ENCODE peak calls at places on chromosome 2, in six cellular contexts. Y is gastrocnemius medialis, B is pancreas, U is body of pancreas, E is natural killer cell, G is lung. Q is an unnamed sample.

GRCh38 chr2:147681093-147681492 is 163.7 kb upstream of the ACVR2A start:
- ATAC-seq in Y (no peak), B (no peak), U (no peak), E (no peak), G (no peak), Q (no peak)

GRCh38 chr2:119252186-119253113 is 28.8 kb downstream of the STEAP3 start:
- ATAC-seq in Y (peak; percentile 87), B (no peak), U (no peak), E (no peak), G (peak; percentile 27), Q (no peak)

GRCh38 chr2:96797066-96797625 is 18.9 kb upstream of the CNNM3 start:
- ATAC-seq in Y (no peak), B (no peak), U (no peak), E (no peak), G (no peak), Q (no peak)

GRCh38 chr2:773256-774160 is 96.3 kb upstream of the TMEM18 start:
- ATAC-seq in Y (no peak), B (no peak), U (no peak), E (no peak), G (no peak), Q (no peak)

GRCh38 chr2:64876137-64876647 is 113.0 kb upstream of the SLC1A4 start:
- ATAC-seq in Y (peak; percentile 44), B (no peak), U (no peak), E (no peak), G (peak; percentile 68), Q (peak; percentile 57)

GRCh38 chr2:25098056-25098455 is 56.2 kb downstream of the EFR3B start:
- ATAC-seq in Y (no peak), B (no peak), U (no peak), E (no peak), G (no peak), Q (no peak)

GRCh38 chr2:168354499-168354898 is 101.6 kb upstream of the CERS6 start:
- ATAC-seq in Y (no peak), B (no peak), U (no peak), E (no peak), G (no peak), Q (no peak)

GRCh38 chr2:7707723-7708122 is 790.5 kb downstream of the RNF144A start:
- ATAC-seq in Y (no peak), B (no peak), U (no peak), E (no peak), G (no peak), Q (no peak)

GRCh38 chr2:21972580-21972979 is 848.8 kb downstream of the TDRD15 start:
- ATAC-seq in Y (no peak), B (no peak), U (no peak), E (no peak), G (no peak), Q (no peak)

GRCh38 chr2:217186565-217187218 is 326.8 kb upstream of the TNP1 start:
- ATAC-seq in Y (peak; percentile 78), B (no peak), U (peak; percentile 55), E (no peak), G (no peak), Q (peak; percentile 88)

GRCh38 chr2:112713585-112713925 is 7.3 kb upstream of the NT5DC4 start:
- ATAC-seq in Y (no peak), B (no peak), U (no peak), E (no peak), G (no peak), Q (no peak)

GRCh38 chr2:98701230-98701629 is 29.7 kb downstream of the MGAT4A start:
- ATAC-seq in Y (peak; percentile 87), B (peak; percentile 26), U (peak; percentile 33), E (no peak), G (peak; percentile 50), Q (peak; percentile 79)

GRCh38 chr2:10534514-10535250 is 86.6 kb upstream of the ODC1 start:
- ATAC-seq in Y (no peak), B (no peak), U (no peak), E (peak; percentile 55), G (no peak), Q (no peak)

GRCh38 chr2:64636105-64636873 is 17.4 kb downstream of the SERTAD2 start:
- ATAC-seq in Y (no peak), B (no peak), U (no peak), E (peak; percentile 45), G (no peak), Q (no peak)

GRCh38 chr2:216139884-216140283 is 30.7 kb downstream of the XRCC5 start:
- ATAC-seq in Y (no peak), B (no peak), U (peak; percentile 38), E (peak; percentile 60), G (no peak), Q (no peak)

GRCh38 chr2:189526936-189527654 is 53.5 kb downstream of the SLC40A1 start:
- ATAC-seq in Y (no peak), B (no peak), U (no peak), E (no peak), G (no peak), Q (no peak)

GRCh38 chr2:209762564-209762963 is 9.1 kb upstream of the UNC80 start:
- ATAC-seq in Y (no peak), B (no peak), U (no peak), E (no peak), G (no peak), Q (no peak)

GRCh38 chr2:66851449-66851872 is 416.5 kb downstream of the MEIS1 start:
- ATAC-seq in Y (no peak), B (peak; percentile 57), U (peak; percentile 55), E (no peak), G (peak; percentile 55), Q (peak; percentile 68)

GRCh38 chr2:134324942-134325341 is 71.1 kb downstream of the MGAT5 start:
- ATAC-seq in Y (no peak), B (no peak), U (no peak), E (peak; percentile 69), G (peak; percentile 62), Q (no peak)

DNA sequence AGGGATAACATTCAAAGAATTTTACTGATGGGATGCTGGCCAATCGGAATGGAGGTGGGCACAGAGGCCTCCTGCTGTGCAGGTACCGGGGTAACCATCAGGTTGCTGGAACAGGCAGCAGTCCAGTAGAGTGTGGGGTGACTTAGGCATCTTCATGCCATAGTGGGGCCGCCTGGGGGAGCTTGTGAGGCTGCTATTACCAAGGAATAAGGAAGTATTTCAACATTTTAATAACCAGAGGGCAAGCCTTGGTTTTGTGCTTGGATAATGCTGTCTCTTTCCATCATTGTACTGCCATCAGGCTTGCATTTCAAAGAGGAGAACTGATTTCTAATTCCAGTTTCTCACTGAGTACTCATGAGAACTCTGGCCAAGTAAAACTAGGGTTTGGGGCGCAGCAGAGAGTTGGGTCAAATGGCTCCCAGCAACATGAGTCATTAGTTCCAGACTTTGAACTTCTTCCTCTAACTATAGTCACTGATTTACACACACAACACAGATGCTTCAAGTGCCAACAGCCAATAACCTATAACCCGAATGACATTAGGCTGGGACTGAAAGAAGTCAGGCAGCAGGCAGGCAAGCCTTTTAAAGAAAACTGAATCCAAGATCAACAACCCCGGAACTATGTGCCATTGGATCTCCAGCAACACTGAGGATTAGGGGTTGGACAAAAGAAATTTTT is 56.1 kb upstream of the FHL2 start:
- ATAC-seq in Y (no peak), B (peak; percentile 61), U (peak; percentile 62), E (no peak), G (no peak), Q (peak; percentile 28)
- TF ChIP-seq CTCF in Y (no peak), B (no peak), U (no peak), E (no peak), G (no peak), Q (no peak)

DNA sequence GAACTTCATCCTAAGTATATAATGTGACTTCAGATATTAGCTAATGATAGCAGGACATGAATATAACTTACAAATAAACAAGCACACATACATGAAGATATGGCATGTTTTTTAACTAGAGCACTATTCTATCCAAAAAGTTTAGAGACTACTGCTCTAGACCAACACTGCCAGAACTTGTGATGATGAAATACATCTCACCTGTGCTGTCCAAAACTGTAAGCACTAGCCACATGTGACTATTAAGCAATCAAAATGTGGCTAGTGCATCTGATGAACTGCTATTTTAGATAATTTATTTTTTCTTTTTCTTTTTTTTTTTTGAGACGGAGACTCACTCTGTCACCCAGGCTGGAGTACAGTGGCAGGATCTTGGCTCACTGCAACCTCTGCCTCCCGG is 7.1 kb downstream of the AAK1 start:
- ATAC-seq in Y (peak; percentile 69), B (no peak), U (no peak), E (no peak), G (no peak), Q (no peak)
- TF ChIP-seq CTCF in Y (no peak), B (no peak), U (no peak), E (no peak), G (no peak), Q (no peak)

GRCh38 chr2:153870308-153870707 is 1.4 kb upstream of the GALNT13 start:
- ATAC-seq in Y (no peak), B (no peak), U (no peak), E (no peak), G (no peak), Q (no peak)
- TF ChIP-seq CTCF in Y (no peak), B (no peak), U (no peak), E (no peak), G (no peak), Q (no peak)

GRCh38 chr2:62343206-62343605 is 147.3 kb downstream of the B3GNT2 start:
- ATAC-seq in Y (no peak), B (no peak), U (no peak), E (no peak), G (no peak), Q (no peak)
- TF ChIP-seq CTCF in Y (no peak), B (no peak), U (no peak), E (no peak), G (no peak), Q (no peak)

GRCh38 chr2:88666576-88666975 is 24.9 kb upstream of the RPIA start:
- ATAC-seq in Y (no peak), B (peak; percentile 85), U (peak; percentile 92), E (no peak), G (no peak), Q (no peak)

GRCh38 chr2:88667219-88667618 is 24.3 kb upstream of the RPIA start:
- ATAC-seq in Y (no peak), B (no peak), U (no peak), E (no peak), G (no peak), Q (no peak)

GRCh38 chr2:88668862-88669261 is 22.6 kb upstream of the RPIA start:
- ATAC-seq in Y (no peak), B (peak; percentile 38), U (no peak), E (no peak), G (no peak), Q (no peak)

GRCh38 chr2:88671786-88672427 is 19.6 kb upstream of the RPIA start:
- ATAC-seq in Y (peak; percentile 63), B (peak; percentile 18), U (peak; percentile 41), E (peak; percentile 83), G (peak; percentile 41), Q (peak; percentile 50)

DNA sequence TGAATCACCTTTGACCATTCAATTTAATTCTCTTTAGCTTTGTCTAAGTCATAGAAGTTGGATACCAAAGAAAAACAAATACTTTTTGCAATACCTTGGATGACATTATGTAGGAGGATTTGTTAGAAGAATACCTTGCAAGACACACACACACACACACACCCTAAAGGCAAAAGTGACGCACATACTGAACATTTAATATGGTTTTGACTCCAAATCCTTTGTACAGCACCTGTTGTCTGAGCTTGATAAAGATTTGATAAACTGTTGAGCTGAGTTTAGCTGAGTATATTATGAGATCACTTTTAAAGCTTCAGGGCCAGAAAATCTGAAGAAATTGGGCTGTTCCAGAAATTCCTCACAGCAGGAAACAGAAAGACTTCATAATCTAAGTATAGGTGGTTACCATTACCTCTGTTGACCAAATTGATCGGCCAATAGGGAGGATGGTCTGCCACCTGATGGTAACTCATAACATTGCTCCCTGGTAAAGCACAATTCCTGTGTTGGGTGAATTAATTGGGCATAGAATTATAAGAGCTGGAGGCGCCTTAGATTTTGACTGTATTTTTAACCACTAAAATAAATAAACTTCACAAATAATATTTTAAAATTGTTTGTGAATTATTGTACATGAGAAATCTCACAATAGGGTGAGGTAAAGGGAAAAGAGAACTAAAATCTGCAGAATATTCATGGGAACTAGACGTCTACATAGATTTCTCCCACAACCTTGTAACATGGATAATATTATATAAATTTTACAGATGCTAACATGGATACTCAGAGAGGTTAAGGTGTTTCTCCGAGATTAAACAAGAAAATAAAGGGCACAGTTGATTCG is 21.9 kb upstream of the RPIA start:
- ATAC-seq in Y (peak; percentile 83), B (peak; percentile 64), U (peak; percentile 75), E (peak; percentile 82), G (no peak), Q (no peak)
- TF ChIP-seq CTCF in Y (peak; percentile 66), B (peak; percentile 53), U (peak; percentile 85), E (peak; percentile 61), G (peak; percentile 42), Q (peak; percentile 24)

Q was measured in gastroesophageal sphincter.